ENCODE peak calls at places on chromosomes 11 and 22, in four cellular contexts. R is cardiac fibroblast, S is NCI-H1105, P is posterior vena cava. Z is an unnamed sample.
A peak's percentile ranks its signal among the peaks of the same experiment; 100 is the strongest.

GRCh38 chr11:17770917-17771316 is 36.3 kb downstream of the KCNC1 start:
- DNase-seq in R (peak; percentile 5), S (no peak), P (no peak), Z (no peak)

GRCh38 chr11:16902979-16903378 is 111.2 kb downstream of the PLEKHA7 start:
- DNase-seq in R (no peak), S (no peak), P (no peak), Z (no peak)

GRCh38 chr11:32527191-32527590 is 56.4 kb upstream of the EIF3M start:
- DNase-seq in R (no peak), S (no peak), P (no peak), Z (no peak)

GRCh38 chr11:9849384-9849783 is 185.5 kb downstream of the SWAP70 start:
- DNase-seq in R (no peak), S (no peak), P (no peak), Z (no peak)

GRCh38 chr11:406796-407650 is 7.8 kb downstream of the SIGIRR start:
- DNase-seq in R (peak; percentile 78), S (no peak), P (peak; percentile 95), Z (no peak)

GRCh38 chr22:20024225-20025087 is 3.5 kb downstream of the TANGO2 start:
- DNase-seq in R (no peak), S (no peak), P (peak; percentile 72), Z (no peak)

GRCh38 chr11:85423331-85423730 is 203.8 kb downstream of the DLG2 start:
- DNase-seq in R (no peak), S (no peak), P (no peak), Z (peak; percentile 98)

GRCh38 chr11:12765428-12765827 is 91.2 kb downstream of the TEAD1 start:
- DNase-seq in R (peak; percentile 37), S (peak; percentile 91), P (no peak), Z (peak; percentile 84)

GRCh38 chr11:65133724-65134123 is 595 bp downstream of the SYVN1 start:
- DNase-seq in R (peak; percentile 31), S (no peak), P (peak; percentile 91), Z (no peak)

GRCh38 chr11:107857550-107858216 is 904 bp downstream of the SLC35F2 start:
- DNase-seq in R (peak; percentile 25), S (no peak), P (no peak), Z (no peak)

GRCh38 chr11:68546555-68546954 is 86.0 kb downstream of the PPP6R3 start:
- DNase-seq in R (peak; percentile 42), S (no peak), P (no peak), Z (no peak)

GRCh38 chr11:19846654-19847330 is 134.2 kb downstream of the NAV2 start:
- DNase-seq in R (peak; percentile 17), S (peak; percentile 3), P (no peak), Z (no peak)

GRCh38 chr11:77136074-77136473 is 8.0 kb downstream of the MYO7A start:
- DNase-seq in R (peak; percentile 59), S (no peak), P (no peak), Z (no peak)

GRCh38 chr11:79174045-79175008 is 266.5 kb downstream of the TENM4 start:
- DNase-seq in R (peak; percentile 10), S (no peak), P (no peak), Z (peak; percentile 48)

GRCh38 chr22:38850399-38850798 is 6.6 kb upstream of the NPTXR start:
- DNase-seq in R (no peak), S (no peak), P (no peak), Z (no peak)

GRCh38 chr11:65786786-65787636 is at the start of gene OVOL1:
- DNase-seq in R (no peak), S (peak; percentile 44), P (no peak), Z (no peak)

GRCh38 chr11:69293819-69294505 is at the start of gene MYEOV:
- DNase-seq in R (peak; percentile 55), S (no peak), P (no peak), Z (peak; percentile 64)

GRCh38 chr11:86212212-86212611 is 32.3 kb upstream of the EED start:
- DNase-seq in R (no peak), S (no peak), P (no peak), Z (no peak)

GRCh38 chr11:98365185-98365584 is 655.6 kb upstream of the CNTN5 start:
- DNase-seq in R (peak; percentile 8), S (no peak), P (no peak), Z (no peak)

GRCh38 chr11:79864882-79865281 is 424.1 kb upstream of the TENM4 start:
- DNase-seq in R (no peak), S (no peak), P (no peak), Z (no peak)

GRCh38 chr22:39428597-39429071 is 28.2 kb upstream of the MGAT3 start:
- DNase-seq in R (no peak), S (no peak), P (peak; percentile 41), Z (peak; percentile 28)

GRCh38 chr11:123509737-123510578 is 79.9 kb downstream of the GRAMD1B start:
- DNase-seq in R (peak; percentile 78), S (no peak), P (no peak), Z (peak; percentile 39)

GRCh38 chr11:473975-474785 is 24.1 kb downstream of the PTDSS2 start:
- DNase-seq in R (no peak), S (no peak), P (peak; percentile 52), Z (no peak)

GRCh38 chr22:47051435-47052175 is 289.2 kb downstream of the TBC1D22A start:
- DNase-seq in R (no peak), S (no peak), P (peak; percentile 68), Z (no peak)

GRCh38 chr22:31867386-31868153 is 76.8 kb upstream of the YWHAH start:
- DNase-seq in R (no peak), S (no peak), P (no peak), Z (no peak)

GRCh38 chr22:20054034-20054427 is 26.0 kb upstream of the DGCR8 start:
- DNase-seq in R (no peak), S (no peak), P (no peak), Z (no peak)

GRCh38 chr11:36885154-36885553 is 287.1 kb upstream of the RAG2 start:
- DNase-seq in R (no peak), S (no peak), P (no peak), Z (no peak)

GRCh38 chr22:36385491-36386350 is 2.0 kb downstream of the MYH9 start:
- DNase-seq in R (peak; percentile 77), S (peak; percentile 84), P (no peak), Z (peak; percentile 26)

GRCh38 chr22:34395370-34395769 is 475.1 kb upstream of the LARGE1 start:
- DNase-seq in R (no peak), S (no peak), P (no peak), Z (no peak)

GRCh38 chr11:94753630-94754029 is 14.5 kb upstream of the AMOTL1 start:
- DNase-seq in R (no peak), S (no peak), P (no peak), Z (no peak)

GRCh38 chr22:31829505-31829904 is 75.7 kb downstream of the DEPDC5 start:
- DNase-seq in R (peak; percentile 91), S (no peak), P (no peak), Z (peak; percentile 67)

GRCh38 chr11:126914166-126914565 is 86.4 kb downstream of the KIRREL3 start:
- DNase-seq in R (no peak), S (no peak), P (no peak), Z (no peak)

GRCh38 chr11:75279273-75279672 is 38.7 kb downstream of the TPBGL start:
- DNase-seq in R (no peak), S (no peak), P (peak; percentile 47), Z (no peak)

GRCh38 chr11:122248130-122248529 is 132.1 kb upstream of the BLID start:
- DNase-seq in R (no peak), S (peak; percentile 94), P (no peak), Z (peak; percentile 91)

GRCh38 chr11:104625246-104625645 is 273.0 kb downstream of the CASP12 start:
- DNase-seq in R (peak; percentile 61), S (no peak), P (no peak), Z (no peak)

GRCh38 chr11:17596711-17597110 is 49.7 kb downstream of the OTOG start:
- DNase-seq in R (no peak), S (no peak), P (no peak), Z (no peak)

GRCh38 chr11:95363189-95363588 is 132.2 kb upstream of the SESN3 start:
- DNase-seq in R (no peak), S (no peak), P (no peak), Z (no peak)

GRCh38 chr11:61912530-61912898 is 4.9 kb downstream of the RAB3IL1 start:
- DNase-seq in R (no peak), S (no peak), P (no peak), Z (no peak)

GRCh38 chr22:43042101-43042780 is 27.3 kb upstream of the PACSIN2 start:
- DNase-seq in R (no peak), S (no peak), P (no peak), Z (peak; percentile 95)